ENCODE peak calls at places on chromosomes 13 and 19, in eight cellular contexts. W, T, L, R, G, D, B and E are unnamed samples.

GRCh38 chr13:63088226-63088625 is 1672.6 kb upstream of the PCDH20 start:
- DNase-seq in W (no peak), T (no peak), L (peak), R (no peak), G (no peak), D (no peak), B (no peak), E (no peak)

GRCh38 chr19:17579523-17580244 is 24.2 kb downstream of the COLGALT1 start:
- DNase-seq in W (peak), T (peak), L (peak), R (peak), G (peak), D (peak), B (peak), E (no peak)

GRCh38 chr19:1908364-1908678 is 3.1 kb downstream of the ADAT3 start:
- DNase-seq in W (no peak), T (no peak), L (no peak), R (no peak), G (peak), D (no peak), B (no peak), E (no peak)

GRCh38 chr13:111385182-111385857 is 64.9 kb downstream of the TEX29 start:
- DNase-seq in W (no peak), T (peak), L (no peak), R (no peak), G (no peak), D (no peak), B (no peak), E (no peak)

GRCh38 chr19:46420056-46420455 is 6.7 kb upstream of the CCDC8 start:
- DNase-seq in W (no peak), T (no peak), L (no peak), R (no peak), G (no peak), D (no peak), B (peak), E (no peak)

GRCh38 chr13:92390217-92390616 is 836.4 kb upstream of the GPC6 start:
- DNase-seq in W (no peak), T (no peak), L (no peak), R (no peak), G (peak), D (no peak), B (no peak), E (no peak)

GRCh38 chr19:45153339-45154063 is 7.3 kb downstream of the NKPD1 start:
- DNase-seq in W (peak), T (peak), L (peak), R (peak), G (no peak), D (peak), B (peak), E (no peak)

GRCh38 chr19:28656644-28657043 is 556.3 kb downstream of the UQCRFS1 start:
- DNase-seq in W (no peak), T (no peak), L (no peak), R (no peak), G (no peak), D (no peak), B (no peak), E (no peak)

GRCh38 chr19:58498316-58499020 is 13.3 kb downstream of the SLC27A5 start:
- DNase-seq in W (no peak), T (no peak), L (no peak), R (no peak), G (peak), D (no peak), B (no peak), E (no peak)

GRCh38 chr19:11180346-11180745 is 17.0 kb downstream of the KANK2 start:
- DNase-seq in W (no peak), T (no peak), L (peak), R (peak), G (no peak), D (no peak), B (no peak), E (no peak)

GRCh38 chr19:30385174-30385573 is 13.0 kb downstream of the ZNF536 start:
- DNase-seq in W (no peak), T (no peak), L (no peak), R (no peak), G (no peak), D (no peak), B (no peak), E (no peak)

GRCh38 chr19:33385956-33386355 is 12.4 kb downstream of the CEBPG start:
- DNase-seq in W (no peak), T (no peak), L (no peak), R (no peak), G (no peak), D (no peak), B (no peak), E (no peak)

GRCh38 chr19:16888629-16889371 is at the start of gene F2RL3:
- DNase-seq in W (no peak), T (no peak), L (peak), R (peak), G (peak), D (peak), B (no peak), E (no peak)

GRCh38 chr19:41541990-41542584 is 33.9 kb upstream of the CEACAM21 start:
- DNase-seq in W (peak), T (peak), L (peak), R (no peak), G (peak), D (peak), B (peak), E (no peak)

GRCh38 chr13:65560936-65561335 is 1669.2 kb downstream of the PCDH9 start:
- DNase-seq in W (no peak), T (no peak), L (no peak), R (no peak), G (no peak), D (no peak), B (no peak), E (no peak)

GRCh38 chr13:50123515-50123861 is 108.2 kb downstream of the KCNRG start:
- DNase-seq in W (peak), T (no peak), L (no peak), R (no peak), G (no peak), D (no peak), B (no peak), E (no peak)

GRCh38 chr19:58196911-58197616 is 14.2 kb downstream of the ZNF274 start:
- DNase-seq in W (peak), T (no peak), L (peak), R (no peak), G (no peak), D (peak), B (no peak), E (peak)

GRCh38 chr13:23707674-23708073 is 137.5 kb downstream of the TNFRSF19 start:
- DNase-seq in W (no peak), T (no peak), L (peak), R (no peak), G (no peak), D (no peak), B (no peak), E (no peak)

GRCh38 chr13:42968906-42969305 is 23.1 kb downstream of the EPSTI1 start:
- DNase-seq in W (no peak), T (no peak), L (no peak), R (no peak), G (peak), D (peak), B (no peak), E (no peak)

GRCh38 chr13:111503376-111503775 is 182.9 kb downstream of the TEX29 start:
- DNase-seq in W (no peak), T (no peak), L (no peak), R (no peak), G (no peak), D (no peak), B (no peak), E (no peak)

GRCh38 chr13:20828540-20829364 is 55.0 kb upstream of the EEF1AKMT1 start:
- DNase-seq in W (peak), T (no peak), L (peak), R (peak), G (peak), D (peak), B (peak), E (peak)

GRCh38 chr19:18119243-18120105 is 21.9 kb downstream of the MAST3 start:
- DNase-seq in W (peak), T (no peak), L (no peak), R (no peak), G (no peak), D (peak), B (no peak), E (no peak)

GRCh38 chr13:28684257-28684656 is 25.3 kb downstream of the POMP start:
- DNase-seq in W (no peak), T (peak), L (no peak), R (no peak), G (peak), D (peak), B (peak), E (no peak)

GRCh38 chr13:33204130-33204927 is 81.2 kb downstream of the STARD13 start:
- DNase-seq in W (no peak), T (no peak), L (peak), R (peak), G (peak), D (no peak), B (peak), E (peak)

GRCh38 chr19:14496849-14497346 is 971 bp upstream of the GIPC1 start:
- DNase-seq in W (no peak), T (no peak), L (no peak), R (no peak), G (no peak), D (no peak), B (no peak), E (no peak)

GRCh38 chr13:44165895-44166496 is 207.6 kb upstream of the SERP2 start:
- DNase-seq in W (no peak), T (no peak), L (no peak), R (no peak), G (no peak), D (peak), B (no peak), E (no peak)

GRCh38 chr13:80314711-80315505 is 26.0 kb downstream of the SPRY2 start:
- DNase-seq in W (no peak), T (no peak), L (no peak), R (no peak), G (no peak), D (no peak), B (peak), E (no peak)

GRCh38 chr13:43878897-43879322 is 630 bp downstream of the CCDC122 start:
- DNase-seq in W (peak), T (no peak), L (peak), R (peak), G (peak), D (peak), B (no peak), E (peak)